ENCODE peak calls at places on chromosomes 16 and 17, in nine cellular contexts. One of them, this sample, is unnamed.

GRCh38 chr17:6498798-6499540 is 54.7 kb downstream of the PIMREG start:
- DNase-seq in heart right ventricle: no peak
- DNase-seq in AG09319: no peak
- DNase-seq in H9: no peak
- DNase-seq in fibroblast of the aortic adventitia: no peak
- DNase-seq in spleen: peak; percentile 47
- DNase-seq in RWPE1: no peak
- DNase-seq in cardiac fibroblast: no peak
- DNase-seq in AG04449: no peak
- DNase-seq in this sample: no peak

GRCh38 chr17:67019809-67020208 is 24.5 kb upstream of the CACNG1 start:
- DNase-seq in fibroblast of the aortic adventitia: no peak
- DNase-seq in cardiac fibroblast: no peak
- DNase-seq in heart right ventricle: no peak
- DNase-seq in spleen: no peak
- DNase-seq in AG04449: no peak
- DNase-seq in AG09319: no peak
- DNase-seq in RWPE1: no peak
- DNase-seq in H9: no peak
- DNase-seq in this sample: no peak

GRCh38 chr16:84585886-84586285 is 32.0 kb downstream of the COTL1 start:
- DNase-seq in fibroblast of the aortic adventitia: no peak
- DNase-seq in heart right ventricle: no peak
- DNase-seq in AG04449: no peak
- DNase-seq in spleen: no peak
- DNase-seq in cardiac fibroblast: no peak
- DNase-seq in RWPE1: peak; percentile 47
- DNase-seq in AG09319: no peak
- DNase-seq in H9: peak; percentile 84
- DNase-seq in this sample: no peak

GRCh38 chr17:58156839-58157803 is 8.9 kb downstream of the OR4D1 start:
- DNase-seq in AG04449: no peak
- DNase-seq in H9: peak; percentile 86
- DNase-seq in AG09319: no peak
- DNase-seq in RWPE1: no peak
- DNase-seq in spleen: peak; percentile 80
- DNase-seq in heart right ventricle: peak; percentile 37
- DNase-seq in cardiac fibroblast: peak; percentile 2
- DNase-seq in fibroblast of the aortic adventitia: no peak
- DNase-seq in this sample: no peak

GRCh38 chr16:77564791-77565390 is 130.1 kb upstream of the ADAMTS18 start:
- DNase-seq in fibroblast of the aortic adventitia: peak; percentile 67
- DNase-seq in H9: no peak
- DNase-seq in heart right ventricle: no peak
- DNase-seq in RWPE1: no peak
- DNase-seq in AG09319: no peak
- DNase-seq in cardiac fibroblast: peak; percentile 59
- DNase-seq in AG04449: no peak
- DNase-seq in spleen: no peak
- DNase-seq in this sample: no peak

GRCh38 chr16:55373489-55373832 is 49.5 kb downstream of the IRX6 start:
- DNase-seq in RWPE1: no peak
- DNase-seq in cardiac fibroblast: no peak
- DNase-seq in heart right ventricle: no peak
- DNase-seq in spleen: no peak
- DNase-seq in AG09319: no peak
- DNase-seq in AG04449: no peak
- DNase-seq in fibroblast of the aortic adventitia: no peak
- DNase-seq in H9: no peak
- DNase-seq in this sample: no peak

GRCh38 chr17:48526986-48527741 is 3.6 kb downstream of the HOXB1 start:
- DNase-seq in AG09319: no peak
- DNase-seq in RWPE1: no peak
- DNase-seq in H9: peak; percentile 84
- DNase-seq in heart right ventricle: peak; percentile 18
- DNase-seq in cardiac fibroblast: no peak
- DNase-seq in fibroblast of the aortic adventitia: no peak
- DNase-seq in spleen: no peak
- DNase-seq in AG04449: no peak
- DNase-seq in this sample: no peak

GRCh38 chr16:17578921-17579876 is 108.4 kb upstream of the XYLT1 start:
- DNase-seq in AG09319: peak; percentile 76
- DNase-seq in AG04449: peak; percentile 59
- DNase-seq in fibroblast of the aortic adventitia: peak; percentile 91
- DNase-seq in RWPE1: peak; percentile 78
- DNase-seq in spleen: no peak
- DNase-seq in cardiac fibroblast: peak; percentile 81
- DNase-seq in heart right ventricle: no peak
- DNase-seq in H9: peak; percentile 89
- DNase-seq in this sample: peak; percentile 65

GRCh38 chr17:7045492-7046126 is 1.7 kb upstream of the SLC16A11 start:
- DNase-seq in fibroblast of the aortic adventitia: peak; percentile 91
- DNase-seq in cardiac fibroblast: peak; percentile 92
- DNase-seq in AG04449: peak; percentile 44
- DNase-seq in spleen: no peak
- DNase-seq in heart right ventricle: no peak
- DNase-seq in RWPE1: peak; percentile 33
- DNase-seq in AG09319: peak; percentile 54
- DNase-seq in H9: no peak
- DNase-seq in this sample: no peak

GRCh38 chr16:19291459-19291858 is 5.9 kb downstream of the CLEC19A start:
- DNase-seq in RWPE1: no peak
- DNase-seq in cardiac fibroblast: peak; percentile 3
- DNase-seq in fibroblast of the aortic adventitia: peak; percentile 2
- DNase-seq in AG04449: no peak
- DNase-seq in AG09319: no peak
- DNase-seq in H9: peak; percentile 57
- DNase-seq in heart right ventricle: no peak
- DNase-seq in spleen: no peak
- DNase-seq in this sample: no peak

GRCh38 chr16:12590409-12590808 is 213.3 kb downstream of the CPPED1 start:
- DNase-seq in H9: no peak
- DNase-seq in fibroblast of the aortic adventitia: no peak
- DNase-seq in RWPE1: no peak
- DNase-seq in AG04449: no peak
- DNase-seq in AG09319: no peak
- DNase-seq in spleen: no peak
- DNase-seq in heart right ventricle: no peak
- DNase-seq in cardiac fibroblast: no peak
- DNase-seq in this sample: no peak

GRCh38 chr16:2776500-2777139 is 460 bp downstream of the ELOB start:
- DNase-seq in RWPE1: no peak
- DNase-seq in fibroblast of the aortic adventitia: no peak
- DNase-seq in spleen: peak; percentile 91
- DNase-seq in heart right ventricle: peak; percentile 48
- DNase-seq in H9: no peak
- DNase-seq in AG09319: no peak
- DNase-seq in cardiac fibroblast: no peak
- DNase-seq in AG04449: no peak
- DNase-seq in this sample: no peak

DNA sequence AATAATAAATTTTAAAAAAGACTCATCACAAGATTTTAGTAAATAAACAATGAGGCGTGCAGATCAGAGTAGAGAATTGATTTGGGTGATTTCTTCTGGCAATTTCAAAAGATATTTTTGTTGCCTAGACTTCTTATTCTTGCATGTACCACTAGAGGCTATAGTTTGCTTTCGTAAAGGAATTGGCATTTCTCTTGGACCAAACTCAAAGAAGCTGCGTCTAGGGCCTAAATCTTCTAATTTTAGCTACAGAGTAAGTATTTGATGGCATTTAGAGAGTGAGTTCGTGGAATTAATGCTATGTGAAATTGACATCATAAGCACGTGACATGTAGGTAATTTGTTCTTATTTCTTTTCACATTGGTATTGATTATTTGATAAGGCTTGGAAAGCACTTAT is 24.4 kb upstream of the ABCC11 start:
- DNase-seq in AG04449: peak; percentile 12
- DNase-seq in AG09319: no peak
- DNase-seq in fibroblast of the aortic adventitia: peak; percentile 76
- DNase-seq in spleen: no peak
- DNase-seq in RWPE1: no peak
- DNase-seq in H9: no peak
- DNase-seq in heart right ventricle: no peak
- DNase-seq in cardiac fibroblast: peak; percentile 49
- DNase-seq in this sample: no peak
- TF ChIP-seq CTCF in AG04449: no peak
- TF ChIP-seq CTCF in AG09319: peak; percentile 26
- TF ChIP-seq CTCF in fibroblast of the aortic adventitia: peak; percentile 51
- TF ChIP-seq CTCF in spleen: no peak
- TF ChIP-seq CTCF in RWPE1: no peak
- TF ChIP-seq CTCF in H9: no peak
- TF ChIP-seq CTCF in heart right ventricle: no peak
- TF ChIP-seq CTCF in cardiac fibroblast: no peak
- TF ChIP-seq CTCF in this sample: peak; percentile 26

GRCh38 chr16:72502654-72503005 is 330.7 kb upstream of the PMFBP1 start:
- DNase-seq in fibroblast of the aortic adventitia: no peak
- DNase-seq in AG04449: no peak
- DNase-seq in cardiac fibroblast: no peak
- DNase-seq in heart right ventricle: no peak
- DNase-seq in RWPE1: no peak
- DNase-seq in spleen: no peak
- DNase-seq in H9: no peak
- DNase-seq in AG09319: no peak
- DNase-seq in this sample: no peak

GRCh38 chr16:72501739-72502653 is 330.0 kb upstream of the PMFBP1 start:
- DNase-seq in RWPE1: peak; percentile 57
- DNase-seq in AG09319: peak; percentile 41
- DNase-seq in fibroblast of the aortic adventitia: peak; percentile 88
- DNase-seq in AG04449: peak; percentile 19
- DNase-seq in spleen: no peak
- DNase-seq in cardiac fibroblast: peak; percentile 88
- DNase-seq in H9: peak; percentile 43
- DNase-seq in heart right ventricle: peak; percentile 23
- DNase-seq in this sample: peak; percentile 36

GRCh38 chr16:72500545-72500944 is 328.6 kb upstream of the PMFBP1 start:
- DNase-seq in H9: no peak
- DNase-seq in AG04449: no peak
- DNase-seq in RWPE1: no peak
- DNase-seq in fibroblast of the aortic adventitia: no peak
- DNase-seq in AG09319: no peak
- DNase-seq in heart right ventricle: no peak
- DNase-seq in cardiac fibroblast: no peak
- DNase-seq in spleen: no peak
- DNase-seq in this sample: no peak
- TF ChIP-seq CTCF in H9: no peak
- TF ChIP-seq CTCF in AG04449: no peak
- TF ChIP-seq CTCF in RWPE1: no peak
- TF ChIP-seq CTCF in fibroblast of the aortic adventitia: no peak
- TF ChIP-seq CTCF in AG09319: no peak
- TF ChIP-seq CTCF in heart right ventricle: no peak
- TF ChIP-seq CTCF in cardiac fibroblast: no peak
- TF ChIP-seq CTCF in spleen: no peak
- TF ChIP-seq CTCF in this sample: no peak

GRCh38 chr17:28228986-28229729 is 89.8 kb upstream of the TMEM97 start:
- DNase-seq in spleen: peak; percentile 59
- DNase-seq in AG04449: no peak
- DNase-seq in H9: no peak
- DNase-seq in heart right ventricle: no peak
- DNase-seq in AG09319: no peak
- DNase-seq in fibroblast of the aortic adventitia: no peak
- DNase-seq in cardiac fibroblast: no peak
- DNase-seq in RWPE1: no peak
- DNase-seq in this sample: no peak

GRCh38 chr17:28228109-28228840 is 90.7 kb upstream of the TMEM97 start:
- DNase-seq in AG09319: no peak
- DNase-seq in fibroblast of the aortic adventitia: no peak
- DNase-seq in spleen: peak; percentile 28
- DNase-seq in RWPE1: no peak
- DNase-seq in H9: peak; percentile 80
- DNase-seq in cardiac fibroblast: no peak
- DNase-seq in AG04449: no peak
- DNase-seq in heart right ventricle: no peak
- DNase-seq in this sample: no peak

GRCh38 chr17:28225872-28226271 is 93.1 kb upstream of the TMEM97 start:
- DNase-seq in heart right ventricle: no peak
- DNase-seq in RWPE1: no peak
- DNase-seq in H9: no peak
- DNase-seq in fibroblast of the aortic adventitia: no peak
- DNase-seq in cardiac fibroblast: no peak
- DNase-seq in AG09319: no peak
- DNase-seq in spleen: peak; percentile 36
- DNase-seq in AG04449: no peak
- DNase-seq in this sample: no peak

GRCh38 chr17:28226563-28226962 is 92.4 kb upstream of the TMEM97 start:
- DNase-seq in RWPE1: no peak
- DNase-seq in AG04449: no peak
- DNase-seq in heart right ventricle: no peak
- DNase-seq in spleen: peak; percentile 31
- DNase-seq in cardiac fibroblast: no peak
- DNase-seq in AG09319: no peak
- DNase-seq in fibroblast of the aortic adventitia: no peak
- DNase-seq in H9: no peak
- DNase-seq in this sample: no peak

GRCh38 chr17:28227278-28228108 is 91.5 kb upstream of the TMEM97 start:
- DNase-seq in AG04449: no peak
- DNase-seq in H9: peak; percentile 100
- DNase-seq in spleen: peak; percentile 75
- DNase-seq in heart right ventricle: peak; percentile 24
- DNase-seq in fibroblast of the aortic adventitia: no peak
- DNase-seq in RWPE1: peak; percentile 93
- DNase-seq in cardiac fibroblast: peak; percentile 16
- DNase-seq in AG09319: no peak
- DNase-seq in this sample: peak; percentile 80
- TF ChIP-seq CTCF in AG04449: no peak
- TF ChIP-seq CTCF in H9: no peak
- TF ChIP-seq CTCF in spleen: no peak
- TF ChIP-seq CTCF in heart right ventricle: no peak
- TF ChIP-seq CTCF in fibroblast of the aortic adventitia: no peak
- TF ChIP-seq CTCF in RWPE1: no peak
- TF ChIP-seq CTCF in cardiac fibroblast: no peak
- TF ChIP-seq CTCF in AG09319: no peak
- TF ChIP-seq CTCF in this sample: no peak

GRCh38 chr16:86901483-86901882 is 323.1 kb downstream of the FOXL1 start:
- DNase-seq in RWPE1: peak; percentile 31
- DNase-seq in heart right ventricle: no peak
- DNase-seq in cardiac fibroblast: peak; percentile 40
- DNase-seq in fibroblast of the aortic adventitia: peak; percentile 52
- DNase-seq in H9: no peak
- DNase-seq in AG09319: no peak
- DNase-seq in AG04449: no peak
- DNase-seq in spleen: no peak
- DNase-seq in this sample: no peak
- TF ChIP-seq CTCF in RWPE1: no peak
- TF ChIP-seq CTCF in heart right ventricle: no peak
- TF ChIP-seq CTCF in cardiac fibroblast: no peak
- TF ChIP-seq CTCF in fibroblast of the aortic adventitia: no peak
- TF ChIP-seq CTCF in H9: no peak
- TF ChIP-seq CTCF in AG09319: no peak
- TF ChIP-seq CTCF in AG04449: no peak
- TF ChIP-seq CTCF in spleen: no peak
- TF ChIP-seq CTCF in this sample: no peak